ENCODE peak calls at places on chromosomes 13 and 19, in five cellular contexts. U, P, R, K and V are unnamed samples.

GRCh38 chr13:64819081-64819480 is 2411.1 kb downstream of the PCDH9 start:
- DNase-seq in P (no peak), K (no peak), U (no peak), R (no peak), V (no peak)

GRCh38 chr13:94305463-94305862 is 174.0 kb downstream of the DCT start:
- DNase-seq in U (no peak), R (peak), K (no peak), P (no peak), V (no peak)

GRCh38 chr19:38740932-38741331 is 3.3 kb downstream of the CAPN12 start:
- DNase-seq in P (no peak), U (no peak), R (no peak), K (no peak), V (no peak)

GRCh38 chr19:15850385-15850784 is 34.9 kb upstream of the OR10H1 start:
- DNase-seq in K (no peak), U (no peak), P (no peak), R (no peak), V (no peak)

GRCh38 chr13:60754691-60755090 is 357.7 kb downstream of the TDRD3 start:
- DNase-seq in P (no peak), U (no peak), R (no peak), K (no peak), V (no peak)

GRCh38 chr19:20611866-20612265 is 46.3 kb upstream of the ZNF737 start:
- DNase-seq in P (no peak), K (no peak), U (no peak), R (no peak), V (no peak)

GRCh38 chr19:3284759-3285646 is 60.5 kb downstream of the CELF5 start:
- DNase-seq in K (peak), R (peak), U (no peak), P (no peak), V (no peak)

GRCh38 chr13:44423824-44424223 is 50.2 kb downstream of the SERP2 start:
- DNase-seq in P (no peak), K (no peak), R (no peak), U (no peak), V (no peak)

GRCh38 chr13:30730526-30730925 is 4.8 kb upstream of the ALOX5AP start:
- DNase-seq in R (no peak), K (no peak), P (no peak), U (no peak), V (peak)

GRCh38 chr13:50275392-50276063 is 260.3 kb downstream of the KCNRG start:
- DNase-seq in U (no peak), P (no peak), R (peak), K (no peak), V (no peak)

GRCh38 chr13:108895220-108895704 is 265.9 kb downstream of the MYO16 start:
- DNase-seq in U (peak), K (no peak), R (peak), P (peak), V (peak)

GRCh38 chr13:51495300-51495699 is 42.5 kb upstream of the INTS6 start:
- DNase-seq in U (no peak), R (no peak), K (no peak), P (no peak), V (no peak)

GRCh38 chr13:50126378-50127016 is 111.3 kb downstream of the KCNRG start:
- DNase-seq in P (no peak), R (no peak), U (no peak), K (no peak), V (no peak)